ENCODE peak calls at places on chromosome X, in four cellular contexts. Z is endothelial cell, E is posterior cingulate gyrus, O is transverse colon. Q is an unnamed sample.

GRCh38 chrX:69388526-69388925 is 115.6 kb upstream of the NALF2 start:
- DNase-seq in Z (no peak), E (no peak), O (no peak), Q (no peak)

GRCh38 chrX:53511302-53511701 is 77.1 kb upstream of the HSD17B10 start:
- DNase-seq in Z (no peak), E (no peak), O (no peak), Q (no peak)

GRCh38 chrX:12441376-12442128 is 303.3 kb downstream of the FRMPD4 start:
- DNase-seq in Z (no peak), E (no peak), O (no peak), Q (no peak)

GRCh38 chrX:120664081-120664480 is 34.2 kb upstream of the C1GALT1C1 start:
- DNase-seq in Z (no peak), E (no peak), O (no peak), Q (no peak)

GRCh38 chrX:3066555-3066954 is 25.3 kb downstream of the ARSF start:
- DNase-seq in Z (no peak), E (peak; percentile 7), O (no peak), Q (peak; percentile 8)

GRCh38 chrX:1720826-1721225 is 106.0 kb downstream of the ASMT start:
- DNase-seq in Z (no peak), E (no peak), O (no peak), Q (no peak)

GRCh38 chrX:154351183-154352011 is 23.0 kb downstream of the FLNA start:
- DNase-seq in Z (no peak), E (no peak), O (peak; percentile 71), Q (peak; percentile 5)

GRCh38 chrX:151896734-151897474 is 15.8 kb upstream of the MAGEA4 start:
- DNase-seq in Z (no peak), E (no peak), O (no peak), Q (no peak)

GRCh38 chrX:10239611-10240064 is 82.9 kb downstream of the CLCN4 start:
- DNase-seq in Z (no peak), E (no peak), O (no peak), Q (no peak)

GRCh38 chrX:16885628-16886027 is 15.5 kb upstream of the RBBP7 start:
- DNase-seq in Z (no peak), E (no peak), O (no peak), Q (no peak)

GRCh38 chrX:41265615-41266014 is 68.3 kb upstream of the DDX3X start:
- DNase-seq in Z (no peak), E (peak; percentile 24), O (peak; percentile 41), Q (no peak)

GRCh38 chrX:17814557-17814956 is 46.5 kb downstream of the RAI2 start:
- DNase-seq in Z (no peak), E (no peak), O (no peak), Q (no peak)

GRCh38 chrX:7090506-7091095 is 56.9 kb upstream of the STS start:
- DNase-seq in Z (no peak), E (no peak), O (no peak), Q (no peak)

GRCh38 chrX:110167952-110168451 is 149.9 kb downstream of the AMMECR1 start:
- DNase-seq in Z (peak; percentile 41), E (no peak), O (peak; percentile 22), Q (peak; percentile 36)

GRCh38 chrX:49155243-49155899 is 7.2 kb upstream of the MAGIX start:
- DNase-seq in Z (no peak), E (peak; percentile 12), O (peak; percentile 73), Q (no peak)

GRCh38 chrX:153974003-153974725 is 1.6 kb downstream of the TMEM187 start:
- DNase-seq in Z (no peak), E (no peak), O (no peak), Q (no peak)

GRCh38 chrX:112083624-112084326 is 1.2 kb upstream of the TRPC5 start:
- DNase-seq in Z (no peak), E (no peak), O (no peak), Q (no peak)

GRCh38 chrX:112841820-112842157 is 1.2 kb upstream of the AMOT start:
- DNase-seq in Z (no peak), E (no peak), O (no peak), Q (no peak)